ENCODE peak calls at places on chromosomes 6 and 20, in four cellular contexts. A is foreskin fibroblast, U is HFF-Myc, T is epithelial cell of esophagus. V is an unnamed sample.

GRCh38 chr6:46501136-46502089 is 10.2 kb upstream of the RCAN2 start:
- DNase-seq in A (peak), U (no peak), T (peak), V (no peak)

GRCh38 chr20:40009542-40009941 is 679.5 kb downstream of the MAFB start:
- DNase-seq in A (peak), U (no peak), T (peak), V (no peak)

GRCh38 chr6:129525055-129525454 is 184.9 kb downstream of the ARHGAP18 start:
- DNase-seq in A (peak), U (peak), T (no peak), V (no peak)

GRCh38 chr6:81263531-81264168 is 488.8 kb downstream of the TENT5A start:
- DNase-seq in A (no peak), U (no peak), T (no peak), V (no peak)

GRCh38 chr6:169944415-169944814 is 193.0 kb downstream of the ERMARD start:
- DNase-seq in A (no peak), U (no peak), T (no peak), V (no peak)

GRCh38 chr6:46451343-46451742 is 39.9 kb downstream of the RCAN2 start:
- DNase-seq in A (peak), U (no peak), T (no peak), V (no peak)

GRCh38 chr6:47004458-47004857 is 37.7 kb downstream of the ADGRF1 start:
- DNase-seq in A (peak), U (no peak), T (peak), V (no peak)

GRCh38 chr20:10090588-10091166 is 55.9 kb downstream of the ANKEF1 start:
- DNase-seq in A (peak), U (no peak), T (peak), V (peak)

GRCh38 chr20:42007251-42007650 is 389.1 kb upstream of the CHD6 start:
- DNase-seq in A (no peak), U (no peak), T (no peak), V (no peak)

GRCh38 chr6:12637960-12638641 is 78.5 kb upstream of the PHACTR1 start:
- DNase-seq in A (peak), U (peak), T (peak), V (no peak)

GRCh38 chr6:7697820-7698623 is 27.9 kb upstream of the BMP6 start:
- DNase-seq in A (peak), U (peak), T (peak), V (peak)

GRCh38 chr6:78942451-78942850 is 75.1 kb downstream of the IRAK1BP1 start:
- DNase-seq in A (no peak), U (no peak), T (peak), V (no peak)

GRCh38 chr6:40550096-40550731 is 37.0 kb downstream of the LRFN2 start:
- DNase-seq in A (peak), U (peak), T (peak), V (peak)

GRCh38 chr6:26329763-26330511 is 35.1 kb upstream of the BTN3A2 start:
- DNase-seq in A (peak), U (no peak), T (peak), V (no peak)

GRCh38 chr6:133635447-133635846 is 253.5 kb upstream of the TCF21 start:
- DNase-seq in A (no peak), U (no peak), T (peak), V (no peak)

GRCh38 chr20:57280221-57280620 is 13.8 kb upstream of the BMP7 start:
- DNase-seq in A (no peak), U (no peak), T (no peak), V (no peak)

GRCh38 chr6:112416885-112417284 is 69.8 kb downstream of the RFPL4B start:
- DNase-seq in A (peak), U (peak), T (no peak), V (no peak)

GRCh38 chr6:24436979-24437378 is 34.2 kb downstream of the MRS2 start:
- DNase-seq in A (no peak), U (no peak), T (no peak), V (no peak)
- H3K4me3 ChIP-seq in A (no peak), U (no peak), T (no peak), V (no peak)

GRCh38 chr20:51172558-51173428 is 149.9 kb upstream of the KCNG1 start:
- DNase-seq in A (no peak), U (no peak), T (no peak), V (no peak)
- TF ChIP-seq CTCF in A (no peak), U (no peak), T (no peak), V (no peak)

GRCh38 chr6:3748726-3749389 is 2.7 kb downstream of the PXDC1 start:
- DNase-seq in A (no peak), U (no peak), T (no peak), V (no peak)
- H3K4me3 ChIP-seq in A (peak), U (peak), T (peak), V (peak)

DNA sequence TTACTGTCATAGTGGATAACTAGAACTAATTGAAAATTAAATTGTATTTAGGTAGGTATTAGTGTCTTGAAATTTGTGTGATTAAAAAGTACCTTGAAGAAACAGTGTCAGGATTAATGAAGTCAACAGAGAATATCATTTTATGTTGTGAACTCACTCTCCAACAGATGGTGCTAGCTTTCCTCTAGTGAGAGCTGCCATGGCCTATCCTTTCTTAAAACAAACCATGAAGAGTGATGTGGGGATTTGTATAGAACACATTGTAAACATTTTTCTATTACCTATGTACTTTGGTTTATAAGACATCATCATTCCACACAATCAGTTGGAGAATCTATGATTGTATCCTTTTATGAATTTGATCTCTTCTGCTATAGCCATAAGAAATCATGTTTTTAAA is 4.8 kb upstream of the SRSF12 start:
- DNase-seq in A (peak), U (peak), T (peak), V (no peak)
- TF ChIP-seq CTCF in A (peak), U (peak), T (peak), V (peak)

DNA sequence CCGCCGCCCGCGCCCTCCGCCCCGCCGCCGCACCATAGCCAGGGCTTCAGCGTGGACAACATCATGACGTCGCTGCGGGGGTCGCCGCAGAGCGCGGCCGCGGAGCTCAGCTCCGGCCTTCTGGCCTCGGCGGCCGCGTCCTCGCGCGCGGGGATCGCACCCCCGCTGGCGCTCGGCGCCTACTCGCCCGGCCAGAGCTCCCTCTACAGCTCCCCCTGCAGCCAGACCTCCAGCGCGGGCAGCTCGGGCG is 1.5 kb downstream of the FOXC1 start:
- DNase-seq in A (peak), U (no peak), T (peak), V (no peak)
- H3K4me3 ChIP-seq in A (peak), U (peak), T (peak), V (peak)

DNA sequence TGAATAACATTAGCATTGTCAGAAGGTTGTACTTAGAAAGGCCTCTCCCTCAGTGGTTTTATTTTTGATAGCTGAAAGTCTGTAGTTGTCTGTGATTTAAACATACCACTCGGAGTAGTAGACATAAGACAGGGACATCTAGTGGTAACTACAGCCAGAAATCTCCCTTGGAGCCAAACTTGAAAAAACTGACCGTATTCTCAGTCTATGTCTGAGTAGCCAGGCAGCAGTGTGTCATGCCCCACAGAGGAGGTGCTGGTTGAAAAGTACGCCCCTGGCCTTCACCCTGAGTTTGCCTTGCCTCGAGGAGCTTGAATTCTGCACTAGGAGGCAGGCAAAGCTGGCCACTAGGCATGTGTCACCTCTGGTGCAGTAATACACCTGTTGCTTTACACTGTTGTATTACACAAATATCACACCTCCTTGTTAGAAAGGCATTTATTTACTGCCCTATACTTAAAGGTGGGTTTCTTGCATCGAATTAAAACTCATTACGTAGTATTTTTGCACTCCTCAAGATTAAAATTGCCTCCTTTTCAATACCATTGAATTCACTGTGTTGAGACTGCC is 20.8 kb downstream of the ZBTB2 start:
- DNase-seq in A (peak), U (no peak), T (no peak), V (no peak)
- TF ChIP-seq CTCF in A (peak), U (no peak), T (no peak), V (peak)

GRCh38 chr6:93468291-93468690 is 48.9 kb upstream of the EPHA7 start:
- DNase-seq in A (peak), U (no peak), T (no peak), V (no peak)
- H3K4me3 ChIP-seq in A (no peak), U (no peak), T (no peak), V (no peak)

V was measured in AG04450.